ENCODE peak calls at places on chromosome 2, in ten cellular contexts. One of them, this sample, is unnamed.

GRCh38 chr2:168903888-168904287 is 2.8 kb downstream of the G6PC2 start:
- DNase-seq in psoas muscle: no peak
- DNase-seq in AG08395: no peak
- DNase-seq in HCT116: no peak
- DNase-seq in HepG2: no peak
- DNase-seq in activated B cell treated with CpG ODN at 0.5 μM for 24 hours: no peak
- DNase-seq in A549: no peak
- DNase-seq in foreskin fibroblast: no peak
- DNase-seq in occipital lobe: no peak
- DNase-seq in frontal cortex: no peak
- DNase-seq in this sample: no peak

GRCh38 chr2:167048829-167049228 is 160.5 kb downstream of the XIRP2 start:
- DNase-seq in HCT116: no peak
- DNase-seq in AG08395: no peak
- DNase-seq in occipital lobe: no peak
- DNase-seq in activated B cell treated with CpG ODN at 0.5 μM for 24 hours: no peak
- DNase-seq in frontal cortex: no peak
- DNase-seq in HepG2: no peak
- DNase-seq in foreskin fibroblast: no peak
- DNase-seq in psoas muscle: no peak
- DNase-seq in A549: no peak
- DNase-seq in this sample: no peak

GRCh38 chr2:196225213-196225612 is 53.8 kb upstream of the STK17B start:
- DNase-seq in AG08395: peak; percentile 84
- DNase-seq in frontal cortex: no peak
- DNase-seq in A549: no peak
- DNase-seq in foreskin fibroblast: peak; percentile 60
- DNase-seq in HepG2: no peak
- DNase-seq in activated B cell treated with CpG ODN at 0.5 μM for 24 hours: no peak
- DNase-seq in HCT116: no peak
- DNase-seq in occipital lobe: no peak
- DNase-seq in psoas muscle: no peak
- DNase-seq in this sample: no peak

GRCh38 chr2:178194600-178195389 is 483 bp downstream of the OSBPL6 start:
- DNase-seq in occipital lobe: peak; percentile 76
- DNase-seq in AG08395: peak; percentile 64
- DNase-seq in psoas muscle: peak; percentile 69
- DNase-seq in HepG2: no peak
- DNase-seq in HCT116: no peak
- DNase-seq in foreskin fibroblast: peak; percentile 71
- DNase-seq in frontal cortex: peak; percentile 43
- DNase-seq in activated B cell treated with CpG ODN at 0.5 μM for 24 hours: no peak
- DNase-seq in A549: no peak
- DNase-seq in this sample: peak; percentile 35

GRCh38 chr2:6626406-6627012 is 239.2 kb downstream of the CMPK2 start:
- DNase-seq in occipital lobe: no peak
- DNase-seq in frontal cortex: no peak
- DNase-seq in activated B cell treated with CpG ODN at 0.5 μM for 24 hours: no peak
- DNase-seq in A549: no peak
- DNase-seq in HepG2: no peak
- DNase-seq in AG08395: no peak
- DNase-seq in psoas muscle: no peak
- DNase-seq in foreskin fibroblast: peak; percentile 15
- DNase-seq in HCT116: no peak
- DNase-seq in this sample: no peak

GRCh38 chr2:121018136-121019057 is 266.6 kb downstream of the TFCP2L1 start:
- DNase-seq in foreskin fibroblast: no peak
- DNase-seq in activated B cell treated with CpG ODN at 0.5 μM for 24 hours: no peak
- DNase-seq in occipital lobe: no peak
- DNase-seq in frontal cortex: no peak
- DNase-seq in AG08395: no peak
- DNase-seq in A549: no peak
- DNase-seq in HepG2: no peak
- DNase-seq in psoas muscle: no peak
- DNase-seq in HCT116: no peak
- DNase-seq in this sample: peak; percentile 3

GRCh38 chr2:70928366-70928765 is 7.3 kb upstream of the ATP6V1B1 start:
- DNase-seq in activated B cell treated with CpG ODN at 0.5 μM for 24 hours: no peak
- DNase-seq in psoas muscle: no peak
- DNase-seq in A549: no peak
- DNase-seq in occipital lobe: no peak
- DNase-seq in HCT116: no peak
- DNase-seq in HepG2: no peak
- DNase-seq in AG08395: no peak
- DNase-seq in foreskin fibroblast: no peak
- DNase-seq in frontal cortex: no peak
- DNase-seq in this sample: no peak

GRCh38 chr2:218470454-218470853 is 51.5 kb downstream of the VIL1 start:
- DNase-seq in psoas muscle: no peak
- DNase-seq in foreskin fibroblast: no peak
- DNase-seq in frontal cortex: no peak
- DNase-seq in HCT116: no peak
- DNase-seq in HepG2: no peak
- DNase-seq in activated B cell treated with CpG ODN at 0.5 μM for 24 hours: no peak
- DNase-seq in occipital lobe: no peak
- DNase-seq in AG08395: no peak
- DNase-seq in A549: no peak
- DNase-seq in this sample: no peak

GRCh38 chr2:200698217-200698616 is 112.4 kb downstream of the AOX1 start:
- DNase-seq in psoas muscle: no peak
- DNase-seq in activated B cell treated with CpG ODN at 0.5 μM for 24 hours: no peak
- DNase-seq in AG08395: no peak
- DNase-seq in HCT116: no peak
- DNase-seq in occipital lobe: no peak
- DNase-seq in A549: no peak
- DNase-seq in foreskin fibroblast: no peak
- DNase-seq in frontal cortex: no peak
- DNase-seq in HepG2: no peak
- DNase-seq in this sample: no peak

GRCh38 chr2:229952256-229952835 is 30.0 kb downstream of the FBXO36 start:
- DNase-seq in AG08395: no peak
- DNase-seq in activated B cell treated with CpG ODN at 0.5 μM for 24 hours: no peak
- DNase-seq in psoas muscle: no peak
- DNase-seq in HCT116: no peak
- DNase-seq in A549: no peak
- DNase-seq in frontal cortex: no peak
- DNase-seq in foreskin fibroblast: no peak
- DNase-seq in HepG2: no peak
- DNase-seq in occipital lobe: no peak
- DNase-seq in this sample: no peak

GRCh38 chr2:233199870-233200269 is 51.6 kb upstream of the ATG16L1 start:
- DNase-seq in psoas muscle: no peak
- DNase-seq in A549: no peak
- DNase-seq in AG08395: no peak
- DNase-seq in activated B cell treated with CpG ODN at 0.5 μM for 24 hours: no peak
- DNase-seq in foreskin fibroblast: no peak
- DNase-seq in HepG2: no peak
- DNase-seq in frontal cortex: no peak
- DNase-seq in occipital lobe: no peak
- DNase-seq in HCT116: no peak
- DNase-seq in this sample: no peak

GRCh38 chr2:152686308-152686707 is 31.0 kb downstream of the PRPF40A start:
- DNase-seq in HCT116: no peak
- DNase-seq in occipital lobe: no peak
- DNase-seq in frontal cortex: no peak
- DNase-seq in HepG2: no peak
- DNase-seq in A549: no peak
- DNase-seq in foreskin fibroblast: peak; percentile 3
- DNase-seq in activated B cell treated with CpG ODN at 0.5 μM for 24 hours: no peak
- DNase-seq in AG08395: peak; percentile 8
- DNase-seq in psoas muscle: no peak
- DNase-seq in this sample: no peak